ENCODE peak calls at places on chromosome 5, in ten cellular contexts. J is lung, G is tibial artery, S is left ventricle myocardium inferior, Q is fibroblast of the aortic adventitia, I is GM12865, N is AG10803, T is neural progenitor cell, O is BJ, W is colonic mucosa. U is an unnamed sample.

GRCh38 chr5:69517763-69518212 is 25.2 kb downstream of the OCLN start:
- DNase-seq in I (no peak), N (no peak), W (peak; percentile 55), T (no peak), S (no peak), O (no peak), G (no peak), J (peak; percentile 31), Q (peak; percentile 54), U (peak; percentile 80)

GRCh38 chr5:180046656-180047055 is 24.9 kb downstream of the RNF130 start:
- DNase-seq in Q (no peak), G (no peak), J (no peak), N (no peak), I (no peak), O (no peak), T (no peak), S (no peak), W (no peak), U (no peak)

GRCh38 chr5:38291355-38291754 is 33.0 kb downstream of the EGFLAM start:
- DNase-seq in W (no peak), I (peak; percentile 11), N (no peak), S (no peak), O (no peak), T (no peak), Q (no peak), J (no peak), G (no peak), U (no peak)

GRCh38 chr5:29169851-29170250 is 2023.6 kb upstream of the CDH6 start:
- DNase-seq in N (no peak), W (no peak), S (no peak), I (no peak), Q (no peak), J (no peak), T (peak; percentile 3), G (no peak), O (no peak), U (no peak)

GRCh38 chr5:176619203-176619568 is 9.2 kb upstream of the GPRIN1 start:
- DNase-seq in O (peak; percentile 14), S (peak; percentile 40), G (no peak), I (peak; percentile 69), W (peak; percentile 82), Q (peak; percentile 79), J (peak; percentile 50), T (peak; percentile 98), N (peak; percentile 73), U (peak; percentile 82)

GRCh38 chr5:95791751-95792150 is 30.8 kb downstream of the GLRX start:
- DNase-seq in W (no peak), O (no peak), I (no peak), N (no peak), S (no peak), Q (no peak), J (no peak), T (no peak), G (no peak), U (no peak)

GRCh38 chr5:154786414-154786813 is 31.2 kb downstream of the LARP1 start:
- DNase-seq in G (no peak), T (no peak), N (no peak), S (no peak), O (no peak), Q (no peak), W (no peak), I (no peak), J (no peak), U (peak; percentile 43)

GRCh38 chr5:146394486-146394885 is 52.6 kb upstream of the TCERG1 start:
- DNase-seq in T (no peak), S (no peak), N (no peak), Q (no peak), I (no peak), G (no peak), W (no peak), O (no peak), J (no peak), U (no peak)

GRCh38 chr5:102758576-102758975 is 3.5 kb downstream of the PAM start:
- DNase-seq in I (no peak), O (no peak), W (no peak), Q (peak; percentile 61), S (no peak), J (no peak), N (peak; percentile 63), G (no peak), T (no peak), U (peak; percentile 63)

GRCh38 chr5:132777209-132778069 is at the start of gene SEPTIN8:
- DNase-seq in T (peak; percentile 80), O (no peak), J (no peak), W (peak; percentile 65), S (peak; percentile 66), Q (peak; percentile 38), G (peak; percentile 81), I (peak; percentile 54), N (peak; percentile 57), U (peak; percentile 49)

GRCh38 chr5:56414056-56414455 is 180.9 kb upstream of the ANKRD55 start:
- DNase-seq in I (no peak), W (no peak), T (no peak), Q (peak; percentile 32), O (peak; percentile 42), G (no peak), S (no peak), N (peak; percentile 48), J (no peak), U (peak; percentile 20)

GRCh38 chr5:90932052-90932699 is 373.6 kb downstream of the ADGRV1 start:
- DNase-seq in I (peak; percentile 55), O (no peak), S (no peak), G (no peak), J (peak; percentile 58), T (peak; percentile 80), N (peak; percentile 59), Q (peak; percentile 76), W (peak; percentile 80), U (peak; percentile 86)

GRCh38 chr5:40394715-40395114 is 285.0 kb upstream of the PTGER4 start:
- DNase-seq in T (no peak), W (no peak), J (no peak), N (no peak), I (no peak), O (no peak), Q (no peak), S (no peak), G (no peak), U (no peak)

GRCh38 chr5:181221792-181222629 is 1.1 kb upstream of the TRIM41 start:
- DNase-seq in N (peak; percentile 97), W (peak; percentile 99), S (peak; percentile 91), T (peak; percentile 91), G (peak; percentile 98), J (peak; percentile 91), Q (peak; percentile 94), O (peak; percentile 75), I (peak; percentile 97), U (peak; percentile 94)

GRCh38 chr5:181220178-181220515 is 2.9 kb upstream of the TRIM41 start:
- DNase-seq in N (no peak), O (no peak), W (no peak), I (no peak), G (no peak), T (no peak), S (no peak), Q (no peak), J (no peak), U (no peak)

GRCh38 chr5:181219262-181220177 is 3.6 kb upstream of the TRIM41 start:
- DNase-seq in T (no peak), J (no peak), W (no peak), S (no peak), I (no peak), G (no peak), O (no peak), N (no peak), Q (no peak), U (no peak)

GRCh38 chr5:181222630-181223040 is 446 bp upstream of the TRIM41 start:
- DNase-seq in T (no peak), J (no peak), I (no peak), W (no peak), S (no peak), N (no peak), O (no peak), G (no peak), Q (no peak), U (no peak)

GRCh38 chr5:181221105-181221791 is 1.8 kb upstream of the TRIM41 start:
- DNase-seq in J (no peak), O (no peak), G (no peak), T (no peak), N (no peak), W (no peak), Q (no peak), S (no peak), I (no peak), U (no peak)
- H3K4me3 ChIP-seq in J (no peak overlapping the region), O (no peak overlapping the region), G (no peak overlapping the region), T (peak overlapping the region; percentile 100), N (peak overlapping the region; percentile 13), W (no peak overlapping the region), Q (peak overlapping the region; percentile 18), S (peak overlapping the region; percentile 96), I (peak overlapping the region; percentile 42), U (no peak overlapping the region)

GRCh38 chr5:57442080-57442839 is 40.4 kb downstream of the ACTBL2 start:
- DNase-seq in J (no peak), N (peak; percentile 100), G (no peak), I (peak; percentile 29), T (no peak), W (no peak), S (no peak), O (peak; percentile 80), Q (peak; percentile 100), U (peak; percentile 97)
- TF ChIP-seq CTCF in J (no peak), N (no peak), G (no peak), I (no peak), T (no peak), W (no peak), S (no peak), O (no peak), Q (no peak), U (no peak)

DNA sequence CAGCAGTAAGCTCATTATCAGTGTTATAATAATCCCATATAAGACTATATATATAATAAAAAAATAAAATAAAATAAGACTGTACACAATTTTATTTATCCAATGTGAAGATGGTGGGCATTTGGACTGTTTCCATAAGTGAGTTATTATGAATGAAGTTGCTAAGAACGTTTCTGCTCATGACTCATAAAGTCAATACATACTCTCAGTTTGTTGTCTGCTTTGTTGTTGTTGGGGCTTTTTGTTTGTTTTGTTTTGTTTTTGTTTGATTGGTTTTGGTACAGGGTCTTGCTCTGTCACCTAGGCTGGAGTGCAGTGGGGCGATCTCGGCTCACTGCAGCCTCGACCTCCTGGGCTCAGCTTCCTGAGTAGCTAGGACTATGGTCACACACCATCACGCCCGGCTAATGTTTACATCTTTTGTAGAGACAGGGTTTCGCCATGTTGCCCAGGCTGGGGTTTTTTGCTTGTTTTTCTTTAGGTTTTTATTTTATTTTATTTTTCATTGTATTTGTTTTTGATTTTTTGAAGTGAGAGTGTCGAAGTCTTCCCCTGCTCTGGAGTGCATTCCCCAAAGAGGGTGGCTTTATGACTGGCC is 18.0 kb downstream of the TRIM7 start:
- DNase-seq in G (no peak), T (no peak), O (no peak), W (no peak), N (no peak), S (no peak), Q (no peak), J (no peak), I (peak; percentile 69), U (peak; percentile 47)
- H3K4me3 ChIP-seq in G (peak overlapping the region; percentile 93), T (peak overlapping the region; percentile 88), O (no peak overlapping the region), W (no peak overlapping the region), N (peak overlapping the region; percentile 36), S (peak overlapping the region; percentile 76), Q (peak overlapping the region; percentile 14), J (no peak overlapping the region), I (peak overlapping the region; percentile 91), U (no peak overlapping the region)

DNA sequence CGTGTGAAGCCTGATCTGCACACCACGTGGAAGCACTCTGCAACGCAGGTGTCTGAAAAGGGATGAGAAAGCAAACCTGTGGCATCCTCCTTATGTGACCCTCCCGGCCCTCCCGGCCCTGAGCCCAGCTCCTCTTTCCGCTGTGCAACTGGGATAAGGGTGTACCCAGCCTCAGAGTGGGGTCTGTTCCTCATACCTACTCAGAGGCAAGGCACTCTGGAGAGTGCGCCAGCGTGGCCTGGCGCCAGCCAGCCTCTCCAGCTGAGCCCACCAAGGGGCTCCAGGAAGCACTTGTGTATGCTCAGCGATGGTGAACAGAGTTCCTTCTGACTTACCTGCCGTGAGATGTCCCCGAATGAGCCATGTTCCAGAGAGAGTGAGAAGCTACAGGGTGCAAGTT is 102.8 kb downstream of the IRX1 start:
- DNase-seq in S (no peak), Q (no peak), N (no peak), O (no peak), I (no peak), T (no peak), G (no peak), W (no peak), J (no peak), U (no peak)
- TF ChIP-seq CTCF in S (no peak), Q (no peak), N (no peak), O (no peak), I (no peak), T (no peak), G (no peak), W (no peak), J (no peak), U (no peak)

U was measured in cardiac fibroblast.